ENCODE peak calls at places on chromosomes 3 and 15, in seven cellular contexts. P is HCT116, Z is brain microvascular endothelial cell, S is adrenal gland, V is tibial nerve, U is foreskin fibroblast, R is AG09309. Q is an unnamed sample.

GRCh38 chr15:38879909-38880471 is 315.4 kb upstream of the RASGRP1 start:
- DNase-seq in V (peak), P (no peak), R (no peak), U (no peak), S (peak), Z (no peak), Q (peak)

GRCh38 chr15:39077998-39078397 is 502.9 kb upstream of the THBS1 start:
- DNase-seq in Z (no peak), P (no peak), V (no peak), R (no peak), U (no peak), S (no peak), Q (no peak)

GRCh38 chr3:72887723-72888545 is at the start of gene GXYLT2:
- DNase-seq in V (peak), U (peak), P (no peak), Z (peak), S (peak), R (no peak), Q (peak)

GRCh38 chr15:36773698-36774097 is 194.3 kb downstream of the CDIN1 start:
- DNase-seq in Z (no peak), S (no peak), V (no peak), P (no peak), U (no peak), R (no peak), Q (no peak)

GRCh38 chr3:129992781-129993180 is 18.3 kb downstream of the TRH start:
- DNase-seq in V (no peak), S (no peak), P (no peak), Z (no peak), U (no peak), R (no peak), Q (no peak)

GRCh38 chr3:101643009-101643844 is 33.7 kb downstream of the ZBTB11 start:
- DNase-seq in U (no peak), R (no peak), V (no peak), S (no peak), Z (no peak), P (no peak), Q (no peak)

GRCh38 chr15:22224241-22224671 is 143.9 kb downstream of the OR4M2 start:
- DNase-seq in P (no peak), R (no peak), V (no peak), S (no peak), U (no peak), Z (no peak), Q (no peak)

GRCh38 chr15:83514584-83514983 is 67.4 kb downstream of the SH3GL3 start:
- DNase-seq in U (no peak), P (no peak), R (no peak), V (no peak), S (no peak), Z (no peak), Q (no peak)

GRCh38 chr3:185549651-185550111 is 2.7 kb downstream of the LIPH start:
- DNase-seq in U (no peak), S (no peak), Z (no peak), V (no peak), P (no peak), R (no peak), Q (peak)

GRCh38 chr3:37291275-37291700 is 116.9 kb upstream of the LRRFIP2 start:
- DNase-seq in S (no peak), Z (peak), P (no peak), V (no peak), R (peak), U (peak), Q (peak)

GRCh38 chr3:134651347-134652041 is 672 bp upstream of the KY start:
- DNase-seq in R (peak), U (no peak), S (peak), P (no peak), V (no peak), Z (no peak), Q (peak)

GRCh38 chr15:93034512-93034911 is 54.5 kb downstream of the RGMA start:
- DNase-seq in P (no peak), R (no peak), V (no peak), S (no peak), U (no peak), Z (no peak), Q (no peak)

GRCh38 chr15:88646088-88646405 is 7.2 kb downstream of the ISG20 start:
- DNase-seq in V (no peak), R (no peak), Z (no peak), U (no peak), P (no peak), S (no peak), Q (no peak)

GRCh38 chr3:119084371-119085069 is 49.9 kb upstream of the IGSF11 start:
- DNase-seq in S (no peak), R (no peak), P (peak), U (no peak), V (no peak), Z (no peak), Q (no peak)

GRCh38 chr3:197371521-197372075 is 73.2 kb upstream of the DLG1 start:
- DNase-seq in Z (no peak), V (no peak), R (no peak), S (no peak), U (no peak), P (no peak), Q (peak)

GRCh38 chr3:137845666-137846065 is 81.6 kb downstream of the SOX14 start:
- DNase-seq in P (no peak), Z (no peak), R (no peak), S (no peak), V (no peak), U (no peak), Q (no peak)

GRCh38 chr15:80423215-80423614 is 19.0 kb downstream of the ARNT2 start:
- DNase-seq in R (no peak), S (no peak), V (no peak), Z (peak), U (peak), P (no peak), Q (peak)

GRCh38 chr3:127456471-127457093 is 134.0 kb downstream of the TPRA1 start:
- DNase-seq in P (no peak), R (no peak), S (peak), U (peak), V (no peak), Z (peak), Q (peak)

GRCh38 chr3:158842946-158843345 is 41.1 kb downstream of the MFSD1 start:
- DNase-seq in R (peak), V (no peak), S (no peak), U (peak), Z (no peak), P (no peak), Q (no peak)

GRCh38 chr3:133573054-133573628 is 345 bp upstream of the CDV3 start:
- DNase-seq in R (peak), S (peak), U (peak), P (peak), Z (peak), V (peak), Q (peak)

GRCh38 chr15:100281096-100281917 is 60.5 kb downstream of the ADAMTS17 start:
- DNase-seq in Z (no peak), S (no peak), P (no peak), R (no peak), U (no peak), V (no peak), Q (no peak)

GRCh38 chr3:175585898-175586297 is 726.8 kb downstream of the NAALADL2 start:
- DNase-seq in R (no peak), P (peak), V (no peak), S (no peak), U (peak), Z (peak), Q (peak)

GRCh38 chr3:171345112-171345843 is 114.9 kb downstream of the TNIK start:
- DNase-seq in V (no peak), R (no peak), P (no peak), U (no peak), S (no peak), Z (no peak), Q (no peak)

GRCh38 chr3:45078910-45079522 is 52.9 kb downstream of the CLEC3B start:
- DNase-seq in Z (no peak), S (no peak), V (no peak), P (peak), R (no peak), U (no peak), Q (no peak)

GRCh38 chr15:74933573-74933972 is 4.3 kb downstream of the COX5A start:
- DNase-seq in S (no peak), P (no peak), U (no peak), R (no peak), Z (no peak), V (no peak), Q (no peak)

GRCh38 chr15:74937226-74937601 is 659 bp downstream of the COX5A start:
- DNase-seq in P (no peak), Z (no peak), V (no peak), S (no peak), U (no peak), R (no peak), Q (no peak)

DNA sequence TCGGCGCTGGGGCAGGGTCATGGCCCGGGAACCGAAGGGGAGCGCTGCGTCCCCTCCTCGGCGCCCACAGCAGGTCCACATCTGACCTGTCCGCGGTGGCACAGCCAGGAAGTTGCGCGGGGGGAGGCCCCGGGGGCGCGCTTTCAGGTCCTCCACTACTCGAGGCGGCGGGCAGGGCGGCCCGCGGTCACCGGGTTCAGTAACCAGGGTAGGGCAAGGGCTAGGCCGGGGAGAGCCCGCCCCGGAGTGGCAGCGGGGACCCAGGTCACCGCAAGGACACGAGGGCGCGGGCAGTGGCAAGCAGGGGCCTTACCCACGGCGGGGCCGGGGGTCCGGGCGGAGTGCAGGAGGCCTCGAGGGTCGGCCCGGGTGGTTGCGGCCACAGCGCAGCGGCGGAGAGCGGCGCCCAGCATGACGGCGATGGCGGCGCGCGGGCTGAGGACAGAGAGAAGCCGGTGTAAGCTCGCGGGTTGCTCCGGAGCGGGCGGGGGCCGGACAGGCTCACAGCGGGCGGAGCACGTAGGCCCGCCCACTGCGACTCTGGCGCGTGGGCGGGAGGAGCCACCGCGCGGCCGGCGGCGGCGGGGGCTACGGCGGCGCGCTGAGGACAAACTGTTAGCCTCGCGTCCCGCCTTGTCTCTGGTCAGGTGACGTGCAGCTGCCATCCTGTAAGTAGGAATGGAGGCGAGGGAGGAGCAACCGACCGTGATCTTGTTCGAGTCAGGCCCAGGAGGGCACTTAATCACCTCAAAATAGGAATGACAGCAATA is at the start of gene COX5A:
- DNase-seq in S (peak), R (peak), P (peak), U (peak), Z (peak), V (peak), Q (peak)
- TF ChIP-seq CTCF in S (peak), R (no peak), P (no peak), U (no peak), Z (no peak), V (no peak), Q (no peak)

GRCh38 chr3:34015204-34016142 is 217.0 kb downstream of the PDCD6IP start:
- DNase-seq in Z (no peak), S (no peak), V (no peak), U (peak), P (no peak), R (no peak), Q (peak)

GRCh38 chr3:34017757-34018156 is 219.3 kb downstream of the PDCD6IP start:
- DNase-seq in U (no peak), Z (no peak), P (no peak), R (no peak), S (no peak), V (no peak), Q (no peak)

GRCh38 chr3:34013818-34014576 is 215.6 kb downstream of the PDCD6IP start:
- DNase-seq in S (no peak), U (no peak), V (no peak), P (no peak), R (no peak), Z (no peak), Q (no peak)

GRCh38 chr3:34019158-34019557 is 220.7 kb downstream of the PDCD6IP start:
- DNase-seq in V (no peak), U (no peak), R (no peak), P (no peak), S (no peak), Z (no peak), Q (no peak)

DNA sequence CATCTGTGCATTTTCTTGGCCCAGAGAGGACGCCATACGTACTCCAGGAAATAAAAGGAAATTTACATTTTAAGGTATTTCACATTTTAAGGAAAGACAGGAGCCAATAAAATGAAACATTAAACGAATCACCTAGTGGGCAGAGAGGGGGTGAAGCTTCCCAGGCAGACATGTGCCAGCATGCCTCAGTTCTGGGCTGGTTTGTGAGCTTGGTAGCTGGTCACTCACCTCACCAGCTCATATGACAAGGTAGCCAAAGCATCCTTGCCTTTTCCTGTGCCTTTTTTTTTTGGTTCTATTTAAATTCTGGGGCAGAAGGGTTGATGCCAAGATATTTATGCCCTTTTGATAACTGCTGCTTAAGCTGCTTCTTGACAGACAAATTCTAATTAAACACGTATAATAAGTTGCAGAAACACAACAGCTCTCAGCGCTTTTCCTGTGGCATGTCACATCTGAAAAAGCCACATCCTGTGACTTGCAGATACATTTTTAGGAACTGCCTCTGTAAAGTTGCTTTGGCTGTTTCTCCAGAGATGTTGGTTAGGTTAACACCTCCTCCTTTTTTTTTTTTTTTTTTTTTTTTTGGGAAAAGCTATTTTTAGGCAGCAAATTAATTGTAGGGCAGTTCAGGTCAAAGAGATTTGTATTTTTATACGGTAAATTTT is 218.6 kb downstream of the PDCD6IP start:
- DNase-seq in P (no peak), S (no peak), R (no peak), U (no peak), V (no peak), Z (no peak), Q (no peak)
- H3K4me3 ChIP-seq in P (no peak), S (no peak), R (no peak), U (no peak), V (no peak), Z (no peak), Q (no peak)

GRCh38 chr3:190032924-190033323 is 87.8 kb downstream of the P3H2 start:
- DNase-seq in P (no peak), U (no peak), R (no peak), Z (no peak), V (no peak), S (no peak), Q (no peak)
- TF ChIP-seq CTCF in P (no peak), U (no peak), R (no peak), Z (peak), V (no peak), S (no peak), Q (no peak)

GRCh38 chr3:74214286-74214685 is 400.2 kb downstream of the CNTN3 start:
- DNase-seq in V (no peak), S (no peak), R (no peak), P (no peak), Z (no peak), U (no peak), Q (no peak)
- H3K4me3 ChIP-seq in V (no peak), S (no peak), R (no peak), P (no peak), Z (no peak), U (no peak), Q (no peak)

DNA sequence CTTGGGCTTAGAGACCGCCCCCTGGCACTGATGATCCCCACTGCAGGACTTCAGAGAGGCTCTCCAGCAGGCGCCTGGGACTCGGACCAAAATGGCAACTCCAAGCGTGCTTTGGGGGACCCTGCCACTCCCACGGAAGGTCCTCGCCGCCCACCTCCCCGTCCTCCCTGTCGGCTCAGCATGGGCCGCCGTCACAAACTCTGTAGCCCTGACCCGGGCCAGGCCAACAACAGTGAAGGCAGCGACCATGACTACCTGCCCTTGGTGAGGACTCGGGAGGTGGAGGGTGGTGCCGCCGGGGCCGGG is 7.7 kb downstream of the ALG3 start:
- DNase-seq in R (no peak), P (no peak), V (no peak), Z (no peak), S (no peak), U (no peak), Q (no peak)
- TF ChIP-seq CTCF in R (no peak), P (no peak), V (no peak), Z (no peak), S (no peak), U (no peak), Q (no peak)

DNA sequence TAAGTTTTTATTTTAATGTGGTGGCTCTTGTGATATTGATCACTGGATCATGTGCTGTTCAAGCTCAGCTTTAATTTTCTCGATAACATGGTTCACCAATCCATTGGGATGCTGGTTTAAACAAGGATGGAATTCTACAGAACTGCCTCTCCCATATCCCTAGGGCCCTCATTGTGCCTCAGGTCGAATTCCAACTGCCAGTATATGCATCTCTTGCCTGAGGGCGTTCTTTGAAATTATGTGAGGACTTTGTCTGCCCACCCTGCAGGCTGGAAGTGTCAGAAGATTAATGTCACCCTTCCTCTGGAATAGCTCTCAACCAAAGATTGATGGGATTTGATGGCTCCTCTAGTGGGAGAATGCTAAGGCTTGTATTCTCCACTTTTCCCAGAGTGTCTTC is 175.6 kb upstream of the GALNT15 start:
- DNase-seq in S (no peak), R (no peak), U (no peak), Z (no peak), P (no peak), V (no peak), Q (no peak)
- H3K4me3 ChIP-seq in S (no peak), R (no peak), U (no peak), Z (no peak), P (no peak), V (no peak), Q (no peak)

DNA sequence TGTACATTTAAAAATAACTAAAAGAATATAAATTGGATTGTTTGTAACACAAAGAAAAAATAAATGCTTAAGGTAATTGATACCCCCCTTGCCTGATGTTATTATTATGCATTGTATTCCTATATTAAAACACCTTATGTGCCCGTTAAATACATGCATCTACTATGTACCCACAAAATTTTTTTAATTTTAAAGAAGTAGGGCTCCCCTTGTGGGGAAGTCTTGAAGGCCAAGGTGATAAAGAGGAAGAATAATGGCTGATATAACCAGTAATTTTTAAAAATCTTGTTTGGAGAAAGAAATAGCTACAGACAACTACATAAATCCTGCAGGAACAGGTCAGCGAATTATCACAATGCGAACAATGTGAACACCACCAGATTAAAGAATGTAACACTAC is 451.7 kb upstream of the ARHGEF26 start:
- DNase-seq in U (no peak), Z (no peak), V (no peak), S (no peak), P (no peak), R (no peak), Q (no peak)
- TF ChIP-seq CTCF in U (peak), Z (no peak), V (no peak), S (no peak), P (no peak), R (no peak), Q (peak)

GRCh38 chr3:11290743-11291680 is 18.8 kb downstream of the ATG7 start:
- DNase-seq in P (no peak), R (peak), S (peak), V (no peak), U (peak), Z (peak), Q (peak)
- H3K4me3 ChIP-seq in P (no peak), R (no peak), S (no peak), V (no peak), U (no peak), Z (no peak), Q (no peak)